ENCODE peak calls at places on chromosomes 4 and X, in ten cellular contexts. I is substantia nigra; D is stimulated activated CD4-positive, alpha-beta T cell treated with anti-CD3 and anti-CD28 coated beads, TNF-alpha, amount 100 ng/mL, for 48 hours; N is testis; W is foreskin keratinocyte; C is fibroblast of lung; O is T-helper 1 cell; U is AG04450; B is ACHN; J is GM04504. E is an unnamed sample.

GRCh38 chrX:85024044-85024443 is 20.4 kb downstream of the APOOL start:
- DNase-seq in I (no peak), D (no peak), N (no peak), W (no peak), C (peak; percentile 77), O (no peak), U (no peak), B (no peak), J (no peak), E (no peak)

GRCh38 chrX:16838202-16839066 is 31.7 kb downstream of the RBBP7 start:
- DNase-seq in I (no peak), D (no peak), N (no peak), W (peak; percentile 37), C (peak; percentile 86), O (no peak), U (no peak), B (peak; percentile 45), J (peak; percentile 47), E (no peak)

GRCh38 chr4:122577808-122578781 is 42.8 kb downstream of the IL21 start:
- DNase-seq in I (no peak), D (peak; percentile 56), N (peak; percentile 17), W (no peak), C (peak; percentile 16), O (peak; percentile 61), U (no peak), B (peak; percentile 56), J (no peak), E (peak; percentile 63)

GRCh38 chr4:85153221-85153620 is 186.7 kb upstream of the WDFY3 start:
- DNase-seq in I (no peak), D (no peak), N (no peak), W (peak; percentile 40), C (no peak), O (no peak), U (no peak), B (no peak), J (no peak), E (no peak)

GRCh38 chrX:16433021-16433420 is 216.9 kb upstream of the S100G start:
- DNase-seq in I (no peak), D (no peak), N (no peak), W (no peak), C (no peak), O (no peak), U (no peak), B (no peak), J (no peak), E (no peak)

GRCh38 chr4:38266616-38267015 is 306.4 kb downstream of the PTTG2 start:
- DNase-seq in I (peak; percentile 23), D (no peak), N (no peak), W (no peak), C (peak; percentile 59), O (no peak), U (no peak), B (no peak), J (no peak), E (no peak)

GRCh38 chrX:114338870-114339269 is 245.0 kb upstream of the HTR2C start:
- DNase-seq in I (no peak), D (no peak), N (no peak), W (no peak), C (no peak), O (no peak), U (no peak), B (no peak), J (no peak), E (no peak)

GRCh38 chr4:3213661-3214250 is 35.2 kb upstream of the MSANTD1 start:
- DNase-seq in I (no peak), D (no peak), N (no peak), W (no peak), C (no peak), O (no peak), U (no peak), B (no peak), J (no peak), E (no peak)